ENCODE peak calls at places on chromosomes 7 and 10, in nine cellular contexts. P is ovary, R is NCI-H69, O is bronchial epithelial cell, D is NCI-H1436, L is sigmoid colon, Y is T-helper 1 cell, Z is RWPE1, I is NCI-H774. Q is an unnamed sample.

GRCh38 chr10:124158592-124158991 is 65.2 kb upstream of the CHST15 start:
- DNase-seq in P (no peak), R (no peak), O (no peak), D (no peak), L (no peak), Y (no peak), Z (no peak), I (no peak), Q (no peak)

GRCh38 chr10:6847561-6847960 is 267.5 kb upstream of the PRKCQ start:
- DNase-seq in P (no peak), R (no peak), O (no peak), D (no peak), L (no peak), Y (no peak), Z (no peak), I (no peak), Q (no peak)

GRCh38 chr10:59179027-59179426 is 2.6 kb downstream of the PHYHIPL start:
- DNase-seq in P (no peak), R (peak; percentile 32), O (no peak), D (no peak), L (no peak), Y (no peak), Z (no peak), I (no peak), Q (no peak)

GRCh38 chr10:91974960-91975359 is 51.4 kb downstream of the BTAF1 start:
- DNase-seq in P (no peak), R (no peak), O (peak; percentile 56), D (no peak), L (no peak), Y (no peak), Z (peak; percentile 35), I (no peak), Q (no peak)

GRCh38 chr10:90855126-90855525 is 2.7 kb downstream of the HTR7 start:
- DNase-seq in P (no peak), R (no peak), O (no peak), D (no peak), L (no peak), Y (no peak), Z (no peak), I (no peak), Q (no peak)

GRCh38 chr10:86443069-86443468 is 76.5 kb upstream of the GRID1 start:
- DNase-seq in P (no peak), R (no peak), O (peak; percentile 12), D (no peak), L (no peak), Y (no peak), Z (no peak), I (no peak), Q (no peak)

GRCh38 chr7:76260171-76260703 is 42.2 kb upstream of the HSPB1 start:
- DNase-seq in P (no peak), R (peak; percentile 93), O (no peak), D (peak; percentile 94), L (no peak), Y (peak; percentile 45), Z (peak; percentile 77), I (peak; percentile 47), Q (no peak)

GRCh38 chr7:90771281-90771680 is 175.2 kb downstream of the CDK14 start:
- DNase-seq in P (no peak), R (no peak), O (peak; percentile 8), D (no peak), L (no peak), Y (no peak), Z (no peak), I (no peak), Q (no peak)

GRCh38 chr10:121788717-121789116 is 139.1 kb downstream of the ATE1 start:
- DNase-seq in P (no peak), R (no peak), O (no peak), D (peak; percentile 47), L (no peak), Y (no peak), Z (no peak), I (no peak), Q (no peak)

GRCh38 chr10:15591937-15592336 is 127.8 kb downstream of the ITGA8 start:
- DNase-seq in P (no peak), R (no peak), O (no peak), D (no peak), L (no peak), Y (no peak), Z (no peak), I (no peak), Q (no peak)

Q was measured in natural killer cell treated with Interleukin-12 subunit alpha and Interleukin-12 subunit beta and Interleukin-15 and Interleukin-18, amount 100 ng/mL, for 72 hours.